ENCODE peak calls at places on chromosomes 5 and 9, in ten cellular contexts. R is hypothalamus; X is neural crest cell; I is SJSA1; Y is upper lobe of left lung; P is aorta; H is Peyer's patch; F is HCT116; L is brain microvascular endothelial cell; O is activated naive CD4-positive, alpha-beta T cell treated with anti-CD3 and anti-CD28 coated beads for 36 hours. D is an unnamed sample.
A peak's percentile ranks its signal among the peaks of the same experiment; 100 is the strongest.

GRCh38 chr5:67416133-67416937 is 219.7 kb upstream of the CD180 start:
- DNase-seq in R (no peak), X (peak; percentile 18), I (no peak), Y (no peak), P (no peak), H (no peak), F (no peak), L (no peak), O (peak; percentile 52), D (no peak)

GRCh38 chr9:129402931-129403742 is 217.8 kb downstream of the C9orf50 start:
- DNase-seq in R (no peak), X (no peak), I (no peak), Y (no peak), P (no peak), H (no peak), F (no peak), L (no peak), O (no peak), D (no peak)

GRCh38 chr5:93130623-93131022 is 450.4 kb downstream of the NR2F1-AS1 start:
- DNase-seq in R (no peak), X (no peak), I (no peak), Y (no peak), P (no peak), H (no peak), F (no peak), L (no peak), O (no peak), D (no peak)

GRCh38 chr5:179312557-179313235 is 32.6 kb downstream of the ADAMTS2 start:
- DNase-seq in R (no peak), X (no peak), I (no peak), Y (peak; percentile 60), P (peak; percentile 64), H (no peak), F (no peak), L (no peak), O (no peak), D (no peak)

GRCh38 chr5:117803533-117803932 is 1184.8 kb downstream of the DTWD2 start:
- DNase-seq in R (no peak), X (no peak), I (peak; percentile 16), Y (no peak), P (no peak), H (no peak), F (no peak), L (peak; percentile 20), O (no peak), D (no peak)

GRCh38 chr9:100240512-100240911 is 112.2 kb downstream of the TEX10 start:
- DNase-seq in R (no peak), X (no peak), I (no peak), Y (no peak), P (no peak), H (no peak), F (no peak), L (no peak), O (no peak), D (no peak)

GRCh38 chr9:27572566-27572917 is 739 bp downstream of the C9orf72 start:
- DNase-seq in R (peak; percentile 59), X (peak; percentile 8), I (peak; percentile 23), Y (no peak), P (no peak), H (peak; percentile 74), F (no peak), L (peak; percentile 34), O (peak; percentile 81), D (peak; percentile 37)

GRCh38 chr9:79382044-79382443 is 189.7 kb upstream of the TLE4 start:
- DNase-seq in R (no peak), X (no peak), I (no peak), Y (no peak), P (no peak), H (no peak), F (no peak), L (no peak), O (no peak), D (no peak)

GRCh38 chr9:76895186-76895585 is 10.7 kb downstream of the PRUNE2 start:
- DNase-seq in R (no peak), X (no peak), I (no peak), Y (no peak), P (no peak), H (no peak), F (no peak), L (no peak), O (no peak), D (no peak)

GRCh38 chr5:76363385-76364261 is 39.5 kb upstream of the IQGAP2 start:
- DNase-seq in R (no peak), X (no peak), I (no peak), Y (no peak), P (no peak), H (no peak), F (no peak), L (no peak), O (peak; percentile 33), D (no peak)

GRCh38 chr5:76082790-76083554 is at the start of gene SV2C:
- DNase-seq in R (no peak), X (peak; percentile 43), I (peak; percentile 9), Y (peak; percentile 78), P (peak; percentile 71), H (no peak), F (no peak), L (no peak), O (peak; percentile 48), D (peak; percentile 78)

GRCh38 chr9:113566011-113566711 is 102.6 kb downstream of the RGS3 start:
- DNase-seq in R (no peak), X (no peak), I (no peak), Y (no peak), P (peak; percentile 55), H (no peak), F (no peak), L (no peak), O (peak; percentile 1), D (no peak)

GRCh38 chr5:103258957-103259704 is 568 bp downstream of the MACIR start:
- DNase-seq in R (peak; percentile 39), X (peak; percentile 32), I (peak; percentile 69), Y (peak; percentile 94), P (peak; percentile 86), H (peak; percentile 38), F (no peak), L (peak; percentile 13), O (peak; percentile 54), D (peak; percentile 81)

GRCh38 chr9:137312852-137313325 is 10.8 kb upstream of the NRARP start:
- DNase-seq in R (no peak), X (no peak), I (no peak), Y (peak; percentile 65), P (peak; percentile 62), H (no peak), F (no peak), L (no peak), O (no peak), D (peak; percentile 28)

GRCh38 chr5:100430268-100430900 is 104.8 kb upstream of the FAM174A start:
- DNase-seq in R (no peak), X (peak; percentile 57), I (peak; percentile 31), Y (no peak), P (peak; percentile 42), H (no peak), F (peak; percentile 23), L (peak; percentile 41), O (peak; percentile 65), D (peak; percentile 67)

GRCh38 chr9:132210472-132211145 is 48.8 kb downstream of the NTNG2 start:
- DNase-seq in R (no peak), X (no peak), I (no peak), Y (no peak), P (no peak), H (no peak), F (no peak), L (no peak), O (no peak), D (no peak)

GRCh38 chr9:79652598-79652997 is 80.8 kb downstream of the TLE4 start:
- DNase-seq in R (no peak), X (no peak), I (peak; percentile 62), Y (no peak), P (no peak), H (no peak), F (no peak), L (no peak), O (no peak), D (no peak)

GRCh38 chr5:5235685-5236084 is 95.6 kb downstream of the ADAMTS16 start:
- DNase-seq in R (no peak), X (no peak), I (no peak), Y (no peak), P (no peak), H (no peak), F (no peak), L (no peak), O (no peak), D (no peak)

GRCh38 chr5:159750226-159750625 is 166.1 kb upstream of the ADRA1B start:
- DNase-seq in R (no peak), X (no peak), I (no peak), Y (no peak), P (no peak), H (no peak), F (no peak), L (no peak), O (no peak), D (no peak)

D was measured in D341Med.